ENCODE peak calls at places on chromosome 5, in five cellular contexts. U is HCT116, Y is HTR-8/SVneo, Z is upper lobe of right lung, O is HT1080. C is an unnamed sample.
A peak's percentile ranks its signal among the peaks of the same experiment; 100 is the strongest.

GRCh38 chr5:156367602-156368001 is 40.6 kb downstream of the SGCD start:
- DNase-seq in Y (no peak), Z (no peak), U (no peak), O (peak; percentile 75), C (peak; percentile 75)

GRCh38 chr5:1789838-1790462 is 9.7 kb downstream of the MRPL36 start:
- DNase-seq in O (peak; percentile 77), U (no peak), Y (peak; percentile 43), Z (no peak), C (no peak)

GRCh38 chr5:76682395-76682794 is 33.5 kb upstream of the F2R start:
- DNase-seq in U (no peak), Z (no peak), O (no peak), Y (no peak), C (no peak)

GRCh38 chr5:11918463-11919045 is 14.3 kb upstream of the CTNND2 start:
- DNase-seq in U (no peak), Y (no peak), Z (no peak), O (no peak), C (no peak)

GRCh38 chr5:147763791-147764525 is 18.6 kb downstream of the JAKMIP2 start:
- DNase-seq in U (no peak), Y (no peak), Z (no peak), O (peak; percentile 59), C (no peak)

GRCh38 chr5:83377131-83377865 is 94.2 kb upstream of the VCAN start:
- DNase-seq in Y (no peak), U (no peak), O (peak; percentile 42), Z (no peak), C (peak; percentile 77)

GRCh38 chr5:36238896-36239295 is 2.8 kb downstream of the NADK2 start:
- DNase-seq in Y (no peak), U (no peak), Z (no peak), O (no peak), C (no peak)

GRCh38 chr5:38672059-38672791 is 115.8 kb upstream of the LIFR start:
- DNase-seq in O (peak; percentile 15), Z (no peak), Y (peak; percentile 47), U (no peak), C (no peak)

GRCh38 chr5:172582940-172583339 is 58.1 kb upstream of the NEURL1B start:
- DNase-seq in Y (no peak), U (no peak), O (no peak), Z (peak; percentile 28), C (no peak)

GRCh38 chr5:5340206-5340729 is 82.2 kb upstream of the ICE1 start:
- DNase-seq in U (peak; percentile 80), Z (no peak), O (peak; percentile 99), Y (peak; percentile 97), C (peak; percentile 97)

GRCh38 chr5:123186762-123187161 is 97.7 kb downstream of the PRDM6 start:
- DNase-seq in Y (no peak), O (no peak), Z (no peak), U (no peak), C (no peak)

GRCh38 chr5:160353379-160353778 is 17.0 kb downstream of the C1QTNF2 start:
- DNase-seq in U (no peak), O (no peak), Z (no peak), Y (no peak), C (no peak)

GRCh38 chr5:103409013-103409670 is 150.6 kb downstream of the MACIR start:
- DNase-seq in O (no peak), U (no peak), Z (no peak), Y (no peak), C (no peak)

GRCh38 chr5:108101105-108101504 is 280.8 kb downstream of the FBXL17 start:
- DNase-seq in Z (no peak), U (no peak), Y (no peak), O (no peak), C (no peak)

GRCh38 chr5:163509288-163510040 is 4.0 kb downstream of the MAT2B start:
- DNase-seq in O (no peak), U (no peak), Y (no peak), Z (no peak), C (no peak)

GRCh38 chr5:171899792-171900191 is 106.6 kb downstream of the FBXW11 start:
- DNase-seq in Y (no peak), Z (no peak), U (no peak), O (no peak), C (no peak)

GRCh38 chr5:139038618-139039305 is 159.4 kb downstream of the SIL1 start:
- DNase-seq in O (peak; percentile 14), Y (no peak), Z (no peak), U (no peak), C (no peak)

GRCh38 chr5:149024477-149024876 is 38.4 kb downstream of the SH3TC2 start:
- DNase-seq in O (peak; percentile 89), U (no peak), Z (no peak), Y (no peak), C (no peak)

GRCh38 chr5:43270686-43271085 is 42.5 kb downstream of the HMGCS1 start:
- DNase-seq in U (no peak), Z (no peak), Y (no peak), O (no peak), C (no peak)

GRCh38 chr5:138179277-138179857 is 455 bp downstream of the KIF20A start:
- DNase-seq in Y (no peak), O (peak; percentile 3), Z (no peak), U (no peak), C (no peak)

GRCh38 chr5:36915653-36916052 is 39.1 kb downstream of the NIPBL start:
- DNase-seq in Z (no peak), Y (no peak), U (no peak), O (no peak), C (no peak)

GRCh38 chr5:160468576-160468975 is 46.9 kb downstream of the PTTG1 start:
- DNase-seq in U (no peak), Z (no peak), O (no peak), Y (no peak), C (no peak)

GRCh38 chr5:83745821-83746220 is 25.2 kb upstream of the HAPLN1 start:
- DNase-seq in Z (no peak), O (no peak), Y (no peak), U (no peak), C (no peak)

GRCh38 chr5:59560553-59560952 is 333.0 kb downstream of the PDE4D start:
- DNase-seq in O (peak; percentile 9), Y (no peak), Z (no peak), U (no peak), C (no peak)

GRCh38 chr5:154701181-154701580 is 54.0 kb upstream of the LARP1 start:
- DNase-seq in Z (no peak), U (no peak), Y (no peak), O (peak; percentile 19), C (no peak)

GRCh38 chr5:120446068-120446492 is 18.0 kb upstream of the PRR16 start:
- DNase-seq in Y (peak; percentile 41), Z (no peak), U (no peak), O (peak; percentile 85), C (peak; percentile 65)

GRCh38 chr5:14110680-14111079 is 32.5 kb upstream of the TRIO start:
- DNase-seq in U (no peak), O (peak; percentile 54), Y (no peak), Z (no peak), C (no peak)

GRCh38 chr5:148776780-148777179 is 49.6 kb upstream of the ADRB2 start:
- DNase-seq in Z (no peak), U (peak; percentile 61), Y (peak; percentile 45), O (peak; percentile 96), C (peak; percentile 61)

GRCh38 chr5:34959323-34959722 is 30.0 kb downstream of the DNAJC21 start:
- DNase-seq in Z (no peak), Y (peak; percentile 44), O (peak; percentile 72), U (no peak), C (peak; percentile 35)

C was measured in HFF-Myc.